ENCODE peak calls at places on chromosomes 5 and 9, in nine cellular contexts. F is CD8-positive, alpha-beta memory T cell; M is tibial artery; Y is AG09309; I is SK-N-DZ; P is AG04450; A is astrocyte; T is stimulated activated CD4-positive, alpha-beta T cell treated with anti-CD3 and anti-CD28 coated beads, Interleukin-15, amount 100 ng/mL, for 24 hours; Z is activated T-cell treated with anti-CD3 and anti-CD28 coated beads, Interleukin-2, amount 50 U/mL, for 72 hours. O is an unnamed sample.

GRCh38 chr9:88258587-88258986 is 120.3 kb upstream of the SPATA31C2 start:
- DNase-seq in F (no peak), M (peak), Y (no peak), I (no peak), P (no peak), A (peak), T (no peak), Z (no peak), O (no peak)

GRCh38 chr5:168291281-168291960 is at the start of gene WWC1:
- DNase-seq in F (peak), M (no peak), Y (no peak), I (peak), P (no peak), A (no peak), T (peak), Z (peak), O (peak)

GRCh38 chr5:92017786-92018185 is 634.7 kb upstream of the ARRDC3 start:
- DNase-seq in F (no peak), M (no peak), Y (peak), I (no peak), P (peak), A (peak), T (no peak), Z (no peak), O (no peak)

GRCh38 chr9:97930972-97931371 is 7.0 kb downstream of the HEMGN start:
- DNase-seq in F (peak), M (no peak), Y (no peak), I (no peak), P (no peak), A (no peak), T (no peak), Z (no peak), O (no peak)

GRCh38 chr9:121399883-121400607 is 30.0 kb upstream of the STOM start:
- DNase-seq in F (peak), M (no peak), Y (peak), I (peak), P (peak), A (peak), T (no peak), Z (no peak), O (peak)

GRCh38 chr9:114289106-114289505 is 33.8 kb upstream of the ORM1 start:
- DNase-seq in F (no peak), M (peak), Y (no peak), I (no peak), P (no peak), A (no peak), T (no peak), Z (no peak), O (no peak)

GRCh38 chr9:133658442-133659431 is 22.6 kb downstream of the DBH start:
- DNase-seq in F (no peak), M (no peak), Y (no peak), I (no peak), P (no peak), A (peak), T (peak), Z (peak), O (no peak)

GRCh38 chr5:149865746-149866145 is 78.8 kb downstream of the PDE6A start:
- DNase-seq in F (no peak), M (no peak), Y (no peak), I (no peak), P (no peak), A (no peak), T (no peak), Z (no peak), O (no peak)

GRCh38 chr9:128108784-128109709 is 18.5 kb downstream of the PTGES2 start:
- DNase-seq in F (no peak), M (no peak), Y (no peak), I (no peak), P (no peak), A (no peak), T (no peak), Z (no peak), O (peak)

GRCh38 chr5:107519900-107520354 is 150.8 kb downstream of the EFNA5 start:
- DNase-seq in F (no peak), M (no peak), Y (no peak), I (peak), P (no peak), A (peak), T (no peak), Z (no peak), O (peak)

O was measured in SK-N-SH.